ENCODE peak calls at places on chromosome 2, in seven cellular contexts. Z is uterus, J is IMR-90, A is HepG2, Q is HCT116, B is heart left ventricle, L is body of pancreas. V is an unnamed sample.

GRCh38 chr2:20093263-20094141 is 42.1 kb upstream of the LAPTM4A start:
- DNase-seq in A (peak; percentile 95), Z (peak; percentile 63), Q (peak; percentile 48), B (peak; percentile 80), J (peak; percentile 82), L (peak; percentile 82), V (peak; percentile 71)

GRCh38 chr2:158600155-158600802 is 143.5 kb downstream of the PKP4 start:
- DNase-seq in A (no peak), J (peak; percentile 95), L (peak; percentile 66), B (peak; percentile 62), Z (no peak), Q (no peak), V (no peak)

GRCh38 chr2:48428449-48428848 is 101.5 kb upstream of the STON1 start:
- DNase-seq in Z (no peak), Q (no peak), J (no peak), B (no peak), A (no peak), L (no peak), V (no peak)

GRCh38 chr2:72146357-72147302 is 1.0 kb downstream of the CYP26B1 start:
- DNase-seq in Z (peak; percentile 13), J (no peak), A (no peak), L (peak; percentile 1), B (no peak), Q (no peak), V (peak; percentile 40)

GRCh38 chr2:231530099-231531085 is at the start of gene NMUR1:
- DNase-seq in B (peak; percentile 77), J (no peak), A (no peak), L (peak; percentile 60), Q (peak; percentile 19), Z (peak; percentile 51), V (peak; percentile 79)

GRCh38 chr2:40341198-40341597 is 110.7 kb downstream of the SLC8A1 start:
- DNase-seq in Z (no peak), A (no peak), B (no peak), Q (no peak), J (peak; percentile 59), L (no peak), V (no peak)

GRCh38 chr2:182463760-182464159 is 36.9 kb upstream of the PDE1A start:
- DNase-seq in L (no peak), B (peak; percentile 29), A (no peak), Q (no peak), J (no peak), Z (no peak), V (no peak)

GRCh38 chr2:72527424-72527823 is 298.4 kb downstream of the EXOC6B start:
- DNase-seq in B (no peak), Z (no peak), Q (no peak), J (no peak), A (no peak), L (no peak), V (no peak)

GRCh38 chr2:141555876-141556470 is 574.8 kb downstream of the LRP1B start:
- DNase-seq in J (no peak), A (no peak), Q (no peak), L (no peak), B (no peak), Z (no peak), V (no peak)

GRCh38 chr2:120954939-120955338 is 219.3 kb downstream of the GLI2 start:
- DNase-seq in B (no peak), J (no peak), A (no peak), L (peak; percentile 73), Z (no peak), Q (no peak), V (no peak)

GRCh38 chr2:72414108-72414507 is 266.4 kb upstream of the CYP26B1 start:
- DNase-seq in Z (no peak), B (no peak), J (no peak), A (no peak), Q (no peak), L (no peak), V (no peak)

GRCh38 chr2:95346236-95346737 is 49.1 kb downstream of the KCNIP3 start:
- DNase-seq in Q (no peak), A (no peak), L (peak; percentile 52), B (peak; percentile 78), J (peak; percentile 29), Z (peak; percentile 84), V (peak; percentile 63)

GRCh38 chr2:48934807-48935206 is 179.3 kb upstream of the LHCGR start:
- DNase-seq in Z (no peak), Q (no peak), J (no peak), A (no peak), L (no peak), B (no peak), V (no peak)

GRCh38 chr2:88838165-88838635 is 146.7 kb downstream of the RPIA start:
- DNase-seq in L (no peak), B (no peak), J (no peak), Q (no peak), Z (no peak), A (no peak), V (no peak)

GRCh38 chr2:237669628-237670351 is 42.4 kb downstream of the LRRFIP1 start:
- DNase-seq in Z (peak; percentile 91), B (peak; percentile 87), A (peak; percentile 85), J (peak; percentile 100), L (peak; percentile 76), Q (no peak), V (peak; percentile 83)

GRCh38 chr2:85018049-85018447 is 47.1 kb downstream of the KCMF1 start:
- DNase-seq in J (peak; percentile 29), Q (no peak), A (no peak), L (no peak), Z (no peak), B (no peak), V (no peak)
- H3K27ac ChIP-seq in J (no peak overlapping the region), Q (no peak overlapping the region), A (peak overlapping the region; percentile 6), L (peak overlapping the region; percentile 70), Z (no peak overlapping the region), B (no peak overlapping the region), V (no peak overlapping the region)

GRCh38 chr2:45611020-45611737 is at the start of gene SRBD1:
- DNase-seq in L (peak; percentile 96), Z (peak; percentile 96), A (peak; percentile 95), B (peak; percentile 96), Q (peak; percentile 91), J (peak; percentile 90), V (peak; percentile 93)
- TF ChIP-seq POLR2A in L (peak; percentile 75), Z (peak; percentile 68), A (peak; percentile 96), B (peak; percentile 66), Q (peak; percentile 46), J (peak; percentile 66), V (peak; percentile 55)

GRCh38 chr2:219398721-219399333 is 11.1 kb upstream of the DNPEP start:
- DNase-seq in Q (no peak), B (no peak), A (peak; percentile 38), J (peak; percentile 68), Z (no peak), L (peak; percentile 49), V (no peak)
- H3K27ac ChIP-seq in Q (no peak overlapping the region), B (peak overlapping the region; percentile 11), A (no peak overlapping the region), J (no peak overlapping the region), Z (no peak overlapping the region), L (peak overlapping the region; percentile 30), V (peak overlapping the region; percentile 86)

GRCh38 chr2:46915811-46916630 is 415 bp upstream of the MCFD2 start:
- DNase-seq in Q (peak; percentile 88), L (peak; percentile 99), B (peak; percentile 95), J (peak; percentile 91), A (peak; percentile 96), Z (peak; percentile 91), V (peak; percentile 90)
- TF ChIP-seq POLR2A in Q (peak; percentile 49), L (peak; percentile 87), B (peak; percentile 67), J (peak; percentile 39), A (peak; percentile 88), Z (peak; percentile 58), V (peak; percentile 79)